ENCODE peak calls at places on chromosome 16, in nine cellular contexts. G is Panc1, Y is esophagus muscularis mucosa, L is endothelial cell of umbilical vein, P is GM23338, T is SK-N-SH, X is H1, Z is HCT116, C is sigmoid colon. B is an unnamed sample. For H3K4me1, the result is how much of the 10 kb centered on the place peaks cover.

GRCh38 chr16:27218756-27219155 is 15.4 kb downstream of the KDM8 start:
- DNase-seq in G (no peak), Y (no peak), L (no peak), P (no peak), T (no peak), X (no peak), Z (no peak), C (no peak), B (no peak)

GRCh38 chr16:63289834-63290460 is 1253.7 kb upstream of the CDH8 start:
- DNase-seq in G (peak), Y (no peak), L (peak), P (peak), T (peak), X (peak), Z (no peak), C (peak), B (no peak)

GRCh38 chr16:67893791-67894399 is 841 bp downstream of the PSKH1 start:
- DNase-seq in G (no peak), Y (no peak), L (no peak), P (no peak), T (no peak), X (no peak), Z (no peak), C (no peak), B (no peak)

GRCh38 chr16:27706156-27706705 is 156.3 kb downstream of the KATNIP start:
- DNase-seq in G (no peak), Y (no peak), L (no peak), P (no peak), T (no peak), X (no peak), Z (no peak), C (peak), B (no peak)

GRCh38 chr16:77758508-77758907 is 29.9 kb upstream of the VAT1L start:
- DNase-seq in G (no peak), Y (no peak), L (no peak), P (no peak), T (no peak), X (no peak), Z (no peak), C (no peak), B (no peak)

GRCh38 chr16:89921699-89922476 is 1.3 kb upstream of the TUBB3 start:
- DNase-seq in G (no peak), Y (no peak), L (peak), P (peak), T (peak), X (no peak), Z (peak), C (peak), B (no peak)

GRCh38 chr16:68065716-68066305 is 19.4 kb upstream of the NFATC3 start:
- DNase-seq in G (no peak), Y (no peak), L (peak), P (no peak), T (no peak), X (no peak), Z (no peak), C (no peak), B (peak)

GRCh38 chr16:12898556-12898955 is 2.8 kb upstream of the SHISA9 start:
- DNase-seq in G (no peak), Y (no peak), L (no peak), P (peak), T (no peak), X (no peak), Z (no peak), C (no peak), B (no peak)

GRCh38 chr16:84295203-84295850 is 649 bp downstream of the WFDC1 start:
- DNase-seq in G (no peak), Y (no peak), L (no peak), P (no peak), T (peak), X (no peak), Z (no peak), C (no peak), B (no peak)

GRCh38 chr16:83533193-83533592 is 274.6 kb upstream of the HSBP1 start:
- DNase-seq in G (no peak), Y (no peak), L (no peak), P (no peak), T (no peak), X (no peak), Z (no peak), C (no peak), B (no peak)

GRCh38 chr16:19169081-19169639 is 1.1 kb downstream of the SYT17 start:
- DNase-seq in G (no peak), Y (no peak), L (no peak), P (peak), T (peak), X (no peak), Z (no peak), C (no peak), B (no peak)

GRCh38 chr16:27724491-27724878 is 174.5 kb downstream of the KATNIP start:
- DNase-seq in G (no peak), Y (no peak), L (no peak), P (no peak), T (peak), X (no peak), Z (no peak), C (no peak), B (no peak)

GRCh38 chr16:28155293-28155692 is 56.5 kb downstream of the XPO6 start:
- DNase-seq in G (no peak), Y (no peak), L (peak), P (no peak), T (no peak), X (no peak), Z (no peak), C (no peak), B (no peak)

GRCh38 chr16:80931985-80932720 is 74.5 kb downstream of the CMC2 start:
- DNase-seq in G (no peak), Y (peak), L (peak), P (peak), T (peak), X (peak), Z (no peak), C (peak), B (no peak)

GRCh38 chr16:56281256-56281805 is 90.0 kb downstream of the GNAO1 start:
- DNase-seq in G (no peak), Y (no peak), L (no peak), P (peak), T (peak), X (peak), Z (no peak), C (no peak), B (no peak)

GRCh38 chr16:35516551-35516950 is 2057.1 kb downstream of the TP53TG3F start:
- DNase-seq in G (no peak), Y (no peak), L (no peak), P (no peak), T (no peak), X (no peak), Z (no peak), C (no peak), B (no peak)

GRCh38 chr16:21211486-21211885 is at the start of gene ZP2:
- DNase-seq in G (no peak), Y (no peak), L (no peak), P (peak), T (no peak), X (no peak), Z (no peak), C (no peak), B (no peak)

GRCh38 chr16:14629612-14629918 is 495 bp downstream of the PARN start:
- DNase-seq in G (no peak), Y (no peak), L (peak), P (peak), T (no peak), X (no peak), Z (no peak), C (no peak), B (no peak)

GRCh38 chr16:4691666-4692412 is 1.5 kb upstream of the NUDT16L1 start:
- DNase-seq in G (no peak), Y (no peak), L (no peak), P (no peak), T (peak), X (no peak), Z (no peak), C (peak), B (no peak)

GRCh38 chr16:21643787-21644186 is 8.6 kb downstream of the IGSF6 start:
- DNase-seq in G (no peak), Y (no peak), L (no peak), P (no peak), T (no peak), X (no peak), Z (no peak), C (no peak), B (no peak)

GRCh38 chr16:65097296-65097695 is 24.6 kb downstream of the CDH11 start:
- DNase-seq in G (no peak), Y (peak), L (no peak), P (no peak), T (no peak), X (no peak), Z (no peak), C (no peak), B (no peak)

GRCh38 chr16:30659507-30660423 is 1.5 kb downstream of the FBRS start:
- DNase-seq in G (no peak), Y (no peak), L (peak), P (peak), T (peak), X (no peak), Z (no peak), C (peak), B (no peak)

GRCh38 chr16:79261461-79261860 is 339.1 kb downstream of the MAF start:
- DNase-seq in G (no peak), Y (no peak), L (no peak), P (peak), T (peak), X (peak), Z (no peak), C (no peak), B (no peak)

GRCh38 chr16:17343028-17343427 is 127.7 kb downstream of the XYLT1 start:
- DNase-seq in G (no peak), Y (no peak), L (no peak), P (no peak), T (no peak), X (no peak), Z (no peak), C (no peak), B (no peak)

GRCh38 chr16:21194771-21195301 is 16.5 kb downstream of the ZP2 start:
- DNase-seq in G (no peak), Y (no peak), L (no peak), P (no peak), T (no peak), X (no peak), Z (no peak), C (no peak), B (no peak)

GRCh38 chr16:12763517-12763916 is 40.2 kb downstream of the CPPED1 start:
- DNase-seq in G (no peak), Y (no peak), L (peak), P (no peak), T (peak), X (no peak), Z (no peak), C (no peak), B (no peak)

GRCh38 chr16:684067-684794 is at the start of gene JMJD8:
- DNase-seq in G (no peak), Y (peak), L (peak), P (peak), T (peak), X (peak), Z (peak), C (peak), B (no peak)

GRCh38 chr16:685967-686366 is 1.8 kb upstream of the JMJD8 start:
- DNase-seq in G (no peak), Y (no peak), L (peak), P (peak), T (peak), X (no peak), Z (no peak), C (no peak), B (no peak)

GRCh38 chr16:687499-687898 is 2.7 kb downstream of the WDR24 start:
- DNase-seq in G (no peak), Y (no peak), L (no peak), P (no peak), T (no peak), X (no peak), Z (no peak), C (no peak), B (no peak)

GRCh38 chr16:684961-685696 is 995 bp upstream of the JMJD8 start:
- DNase-seq in G (no peak), Y (no peak), L (no peak), P (no peak), T (no peak), X (no peak), Z (no peak), C (peak), B (no peak)

DNA sequence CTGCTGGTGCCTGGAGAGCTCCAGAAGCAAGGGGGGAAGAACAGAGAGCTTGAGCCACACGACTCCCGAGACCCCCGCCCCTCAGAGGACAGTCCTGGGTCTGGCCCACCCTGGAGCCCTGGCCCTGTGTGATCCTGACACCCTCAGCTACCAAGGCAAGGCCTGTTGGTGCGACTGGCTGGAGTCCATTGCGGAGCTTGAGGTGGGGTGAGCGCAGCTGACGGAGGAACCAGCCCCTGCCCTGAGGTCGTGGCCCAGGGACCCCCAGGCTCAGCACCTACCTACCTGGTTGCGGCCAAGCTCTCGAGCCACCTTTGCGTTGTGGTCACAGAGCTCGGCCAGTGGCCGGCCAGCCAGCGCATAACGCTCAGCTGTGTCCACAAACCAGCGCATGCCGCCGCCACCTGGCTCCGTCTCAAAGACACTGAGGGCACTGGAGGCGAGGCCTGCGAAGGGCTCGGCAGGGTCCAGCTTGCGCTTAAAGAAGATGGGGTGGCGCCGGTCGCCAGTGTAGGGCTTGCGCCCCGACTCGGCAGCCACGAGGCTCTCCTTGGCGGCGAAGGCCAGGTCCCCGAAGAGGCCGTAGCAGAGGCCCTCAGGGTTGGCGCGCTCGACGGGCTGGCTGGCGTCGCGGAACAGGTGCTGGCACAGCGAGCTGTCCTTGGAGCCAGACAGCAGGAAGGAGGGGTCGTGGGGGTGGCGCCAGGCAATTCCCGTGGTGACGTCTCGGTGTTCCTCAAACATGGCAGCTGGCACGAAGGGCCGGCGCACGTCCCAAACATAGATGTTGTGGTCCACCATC is 2.5 kb upstream of the JMJD8 start:
- DNase-seq in G (no peak), Y (no peak), L (no peak), P (no peak), T (no peak), X (no peak), Z (no peak), C (no peak), B (no peak)
- H3K4me1 ChIP-seq in G (under half), Y (half or more), L (under half), P (under half), T (half or more), X (under half), Z (half or more), C (half or more), B (half or more)

GRCh38 chr16:69615528-69615927 is 49.8 kb downstream of the NFAT5 start:
- DNase-seq in G (no peak), Y (no peak), L (no peak), P (no peak), T (no peak), X (no peak), Z (no peak), C (no peak), B (no peak)
- H3K27ac ChIP-seq in G (no peak), Y (no peak), L (no peak), P (no peak), T (no peak), X (no peak), Z (no peak), C (no peak), B (no peak)

GRCh38 chr16:10514369-10515055 is 65.9 kb downstream of the EMP2 start:
- DNase-seq in G (peak), Y (no peak), L (peak), P (peak), T (peak), X (no peak), Z (peak), C (peak), B (no peak)
- TF ChIP-seq POLR2AphosphoS5 in G (no peak), Y (peak), L (no peak), P (no peak), T (no peak), X (no peak), Z (no peak), C (peak), B (no peak)

DNA sequence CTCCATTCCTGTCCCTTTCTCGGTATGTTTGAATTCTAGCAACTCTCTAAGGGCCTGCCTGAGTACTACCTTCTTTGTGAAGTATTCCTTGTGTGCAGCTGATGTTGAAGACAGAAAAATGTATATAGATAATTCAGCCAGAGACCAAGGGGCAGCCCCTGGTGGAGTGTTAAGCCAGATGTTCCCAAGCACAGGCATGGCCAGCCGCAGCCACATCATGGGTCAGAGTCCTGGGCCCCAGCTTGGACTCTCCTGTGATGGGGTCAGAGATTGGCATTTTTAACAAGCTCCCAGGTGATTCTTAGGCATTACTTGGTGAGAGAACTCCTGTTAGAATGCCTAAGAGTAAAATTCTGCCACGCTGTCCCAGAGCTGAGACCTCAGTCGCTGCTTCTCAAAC is 100.8 kb downstream of the IRF8 start:
- DNase-seq in G (no peak), Y (no peak), L (no peak), P (no peak), T (no peak), X (no peak), Z (no peak), C (peak), B (no peak)
- H3K4me1 ChIP-seq in G (under half), Y (under half), L (under half), P (under half), T (under half), X (under half), Z (under half), C (under half), B (under half)

GRCh38 chr16:57530531-57531252 is 5.7 kb downstream of the CCDC102A start:
- DNase-seq in G (no peak), Y (no peak), L (no peak), P (no peak), T (peak), X (no peak), Z (no peak), C (peak), B (no peak)
- H3K27ac ChIP-seq in G (no peak), Y (peak), L (no peak), P (no peak), T (peak), X (no peak), Z (peak), C (peak), B (peak)

GRCh38 chr16:1533443-1533951 is at the start of gene TMEM204:
- DNase-seq in G (no peak), Y (no peak), L (peak), P (peak), T (peak), X (no peak), Z (no peak), C (peak), B (no peak)
- TF ChIP-seq POLR2AphosphoS5 in G (no peak), Y (peak), L (peak), P (no peak), T (no peak), X (no peak), Z (no peak), C (peak), B (peak)

GRCh38 chr16:74026373-74027281 is 270.0 kb upstream of the PSMD7 start:
- DNase-seq in G (no peak), Y (no peak), L (no peak), P (peak), T (no peak), X (no peak), Z (no peak), C (no peak), B (no peak)
- H3K4me1 ChIP-seq in G (under half), Y (under half), L (under half), P (half or more), T (under half), X (under half), Z (under half), C (under half), B (under half)

GRCh38 chr16:15660203-15660601 is 10.2 kb downstream of the NDE1 start:
- DNase-seq in G (no peak), Y (no peak), L (no peak), P (no peak), T (no peak), X (no peak), Z (no peak), C (peak), B (no peak)
- H3K27ac ChIP-seq in G (no peak), Y (peak), L (no peak), P (no peak), T (no peak), X (no peak), Z (no peak), C (peak), B (peak)

DNA sequence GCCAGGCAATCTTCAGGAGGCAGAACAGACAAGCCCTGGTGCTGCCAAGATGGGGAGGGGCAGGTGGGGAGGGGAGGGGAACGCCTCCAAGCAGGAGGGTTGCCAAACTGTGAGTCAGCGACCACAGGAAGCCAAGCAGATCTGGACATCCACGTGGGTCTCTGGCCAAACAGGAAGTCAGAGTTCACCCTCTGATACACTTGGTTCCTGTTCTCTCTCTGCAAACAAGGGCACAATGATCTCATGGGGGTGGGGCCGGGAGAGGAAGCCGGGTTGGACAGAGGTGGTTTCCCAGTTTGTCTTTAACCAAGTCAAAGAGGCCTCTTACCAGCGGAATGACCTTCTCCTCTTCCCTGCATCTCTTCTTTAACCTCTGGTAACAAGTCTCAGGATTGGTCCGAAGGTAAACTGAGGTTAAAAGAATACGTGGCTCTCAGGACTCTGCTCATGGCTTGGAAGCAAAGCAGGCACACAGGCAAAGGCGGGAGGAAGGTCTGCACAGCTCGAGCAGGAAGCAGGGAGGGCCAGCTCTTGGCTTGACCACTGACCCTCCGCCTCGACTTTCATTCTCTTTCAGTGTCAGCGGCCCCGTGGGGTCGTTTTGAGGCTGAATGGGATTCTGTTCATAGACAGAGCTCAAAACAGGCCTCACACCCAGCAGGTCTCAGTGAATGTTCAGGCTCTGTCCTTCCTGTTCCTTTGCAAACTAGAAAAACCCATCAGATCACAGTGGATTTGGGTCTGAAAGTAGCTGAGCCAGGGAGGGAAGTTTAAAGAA is 32.9 kb downstream of the TK2 start:
- DNase-seq in G (peak), Y (peak), L (peak), P (no peak), T (peak), X (peak), Z (peak), C (peak), B (peak)
- TF ChIP-seq POLR2AphosphoS5 in G (peak), Y (peak), L (peak), P (no peak), T (peak), X (no peak), Z (peak), C (peak), B (peak)

GRCh38 chr16:11562941-11563340 is 23.8 kb downstream of the LITAF start:
- DNase-seq in G (no peak), Y (no peak), L (no peak), P (no peak), T (no peak), X (no peak), Z (no peak), C (no peak), B (no peak)

GRCh38 chr16:11560701-11561439 is 25.8 kb downstream of the LITAF start:
- DNase-seq in G (no peak), Y (no peak), L (peak), P (peak), T (peak), X (no peak), Z (no peak), C (no peak), B (no peak)

GRCh38 chr16:11562411-11562810 is 24.3 kb downstream of the LITAF start:
- DNase-seq in G (no peak), Y (no peak), L (no peak), P (no peak), T (no peak), X (no peak), Z (no peak), C (no peak), B (no peak)

GRCh38 chr16:11561440-11561797 is 25.3 kb downstream of the LITAF start:
- DNase-seq in G (no peak), Y (no peak), L (no peak), P (no peak), T (no peak), X (no peak), Z (no peak), C (no peak), B (no peak)

DNA sequence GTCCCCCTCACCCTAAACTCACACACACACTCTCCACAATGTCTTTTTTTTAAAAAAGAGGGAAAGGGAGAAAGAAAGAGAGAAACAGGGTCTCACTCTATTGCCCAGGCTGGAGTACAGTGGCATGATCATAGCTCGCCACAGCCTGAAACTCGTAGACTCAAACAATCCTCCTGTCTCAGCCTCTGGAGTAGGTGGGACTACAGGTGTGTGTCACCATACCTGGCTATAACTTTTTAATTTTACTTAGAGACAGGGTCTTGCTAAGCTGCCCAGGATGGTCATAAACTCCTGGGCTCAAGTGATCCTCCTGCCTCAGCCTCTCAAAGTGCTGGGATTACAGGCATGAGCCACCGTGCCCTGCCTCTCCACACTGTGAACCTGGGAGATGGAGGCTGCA is 24.9 kb downstream of the LITAF start:
- DNase-seq in G (no peak), Y (no peak), L (no peak), P (no peak), T (no peak), X (no peak), Z (no peak), C (no peak), B (no peak)
- H3K4me1 ChIP-seq in G (under half), Y (under half), L (under half), P (under half), T (under half), X (under half), Z (under half), C (under half), B (half or more)